ENCODE peak calls at places on chromosome 21, in nine cellular contexts. O is epithelial cell of esophagus; H is NAMALWA; V is T follicular helper cell; K is NCI-H460; B is progenitor cell of endocrine pancreas; P is HCEC 1CT; J is C1 segment of cervical spinal cord; Y is activated T-helper 1 cell treated with anti-CD3 and anti-CD28 coated beads, Interleukin-12 subunit alpha, Interleukin-12 subunit beta, Interleukin-2, Interleukin-4 antibody, amounts not matched to agents 30 ng/mL and 10 ng/mL and 1 ng/mL, durations not matched to agents 14 hours and 24 hours and 36 hours. D is an unnamed sample.

GRCh38 chr21:29295066-29295650 is 3.6 kb upstream of the BACH1 start:
- DNase-seq in J (no peak), O (no peak), B (no peak), Y (peak), K (no peak), V (peak), H (no peak), P (no peak), D (no peak)

GRCh38 chr21:33441489-33442477 is 38.0 kb downstream of the TMEM50B start:
- DNase-seq in Y (no peak), H (peak), J (no peak), O (peak), B (no peak), V (no peak), K (peak), P (peak), D (peak)

GRCh38 chr21:42568834-42569731 is 55.4 kb downstream of the SLC37A1 start:
- DNase-seq in V (no peak), J (no peak), Y (no peak), H (no peak), B (no peak), P (no peak), O (no peak), K (no peak), D (no peak)

GRCh38 chr21:43192501-43193081 is 23.8 kb downstream of the CRYAA start:
- DNase-seq in Y (no peak), V (no peak), H (no peak), J (no peak), P (no peak), O (no peak), K (no peak), B (peak), D (no peak)

GRCh38 chr21:37582613-37583012 is 216.0 kb downstream of the DYRK1A start:
- DNase-seq in V (no peak), K (peak), J (no peak), O (peak), B (no peak), Y (no peak), P (peak), H (peak), D (peak)

GRCh38 chr21:38859852-38860251 is 54.1 kb downstream of the ETS2 start:
- DNase-seq in B (no peak), P (peak), K (no peak), Y (no peak), J (no peak), O (peak), V (no peak), H (no peak), D (no peak)

GRCh38 chr21:33036430-33037162 is 10.9 kb downstream of the OLIG2 start:
- DNase-seq in V (no peak), B (no peak), Y (no peak), K (no peak), J (no peak), H (no peak), P (peak), O (peak), D (peak)

GRCh38 chr21:43803558-43804300 is 14.4 kb downstream of the RRP1 start:
- DNase-seq in J (no peak), P (no peak), B (no peak), V (no peak), H (no peak), Y (no peak), O (no peak), K (no peak), D (no peak)

GRCh38 chr21:19995253-19995652 is 1003.0 kb upstream of the NCAM2 start:
- DNase-seq in O (no peak), P (no peak), K (no peak), J (no peak), B (no peak), V (no peak), Y (no peak), H (no peak), D (no peak)

GRCh38 chr21:32184485-32184884 is 94.4 kb downstream of the MIS18A start:
- DNase-seq in B (no peak), J (no peak), O (no peak), K (no peak), Y (no peak), H (no peak), V (no peak), P (no peak), D (no peak)

GRCh38 chr21:39004776-39005605 is 178.3 kb downstream of the PSMG1 start:
- DNase-seq in B (no peak), J (peak), H (peak), O (no peak), V (no peak), Y (no peak), K (no peak), P (no peak), D (peak)

GRCh38 chr21:45054162-45054926 is 20.0 kb upstream of the ADARB1 start:
- DNase-seq in J (no peak), O (no peak), P (no peak), V (no peak), H (no peak), B (no peak), K (no peak), Y (no peak), D (no peak)

GRCh38 chr21:39127506-39127905 is 55.7 kb downstream of the PSMG1 start:
- DNase-seq in J (no peak), H (no peak), Y (no peak), K (no peak), O (no peak), B (no peak), P (no peak), V (no peak), D (no peak)

GRCh38 chr21:45403825-45404725 is 890 bp upstream of the COL18A1 start:
- DNase-seq in J (no peak), V (no peak), Y (no peak), B (no peak), H (no peak), O (peak), P (no peak), K (no peak), D (peak)

GRCh38 chr21:35026617-35027557 is 22.2 kb downstream of the RUNX1 start:
- DNase-seq in O (peak), V (peak), H (peak), K (no peak), B (no peak), J (peak), Y (peak), P (no peak), D (no peak)

GRCh38 chr21:46605759-46606426 is 1.0 kb upstream of the S100B start:
- DNase-seq in Y (peak), H (no peak), K (no peak), B (no peak), O (no peak), J (peak), P (no peak), V (no peak), D (no peak)

GRCh38 chr21:43333301-43334062 is 93.4 kb downstream of the SIK1 start:
- DNase-seq in Y (no peak), P (peak), H (no peak), B (peak), O (peak), J (no peak), K (peak), V (no peak), D (peak)

GRCh38 chr21:24840287-24840686 is 767.0 kb downstream of the MRPL39 start:
- DNase-seq in H (no peak), B (no peak), J (no peak), P (no peak), K (no peak), V (no peak), Y (no peak), O (no peak), D (no peak)

GRCh38 chr21:43591468-43592050 is 67.7 kb downstream of the HSF2BP start:
- DNase-seq in B (no peak), K (peak), H (no peak), P (peak), Y (no peak), O (no peak), J (no peak), V (no peak), D (peak)

GRCh38 chr21:42161957-42162681 is 56.8 kb upstream of the ABCG1 start:
- DNase-seq in K (no peak), O (peak), B (no peak), V (no peak), H (no peak), J (no peak), Y (no peak), P (no peak), D (no peak)

GRCh38 chr21:34933609-34934345 is 115.3 kb downstream of the RUNX1 start:
- DNase-seq in Y (peak), V (no peak), J (no peak), K (no peak), H (peak), B (no peak), O (no peak), P (no peak), D (no peak)

GRCh38 chr21:42319368-42319767 is 4.2 kb upstream of the TFF3 start:
- DNase-seq in H (peak), B (no peak), J (no peak), Y (no peak), K (no peak), V (no peak), O (no peak), P (no peak), D (no peak)

GRCh38 chr21:17725339-17725738 is 93.8 kb downstream of the C21orf91 start:
- DNase-seq in J (no peak), K (no peak), O (peak), V (no peak), Y (no peak), H (no peak), P (no peak), B (no peak), D (no peak)

GRCh38 chr21:42797522-42797921 is 81.8 kb downstream of the WDR4 start:
- DNase-seq in H (no peak), P (no peak), B (no peak), Y (no peak), V (no peak), K (no peak), O (no peak), J (no peak), D (no peak)

GRCh38 chr21:38306833-38307232 is 50.0 kb downstream of the KCNJ15 start:
- DNase-seq in P (peak), O (peak), K (peak), B (no peak), H (no peak), Y (no peak), V (no peak), J (no peak), D (peak)

GRCh38 chr21:46078322-46078981 is 19.5 kb upstream of the COL6A2 start:
- DNase-seq in B (peak), J (no peak), O (no peak), K (no peak), Y (no peak), V (no peak), H (no peak), P (no peak), D (peak)

GRCh38 chr21:38095220-38095619 is 161.6 kb upstream of the KCNJ15 start:
- DNase-seq in Y (no peak), H (no peak), P (no peak), K (no peak), J (no peak), O (peak), B (no peak), V (no peak), D (peak)